ENCODE peak calls at places on chromosomes 2 and 18, in seven cellular contexts. L, Q, A, E, I, X and U are unnamed samples.

GRCh38 chr2:121382744-121383143 is 97.7 kb upstream of the TFCP2L1 start:
- DNase-seq in L (no peak), Q (no peak), A (no peak), E (no peak), I (no peak), X (no peak), U (peak)

GRCh38 chr2:96264656-96265348 is 995 bp downstream of the TMEM127 start:
- DNase-seq in L (no peak), Q (no peak), A (no peak), E (no peak), I (peak), X (peak), U (peak)

GRCh38 chr18:2538236-2538635 is 33.1 kb downstream of the METTL4 start:
- DNase-seq in L (no peak), Q (no peak), A (no peak), E (no peak), I (no peak), X (no peak), U (no peak)

GRCh38 chr2:119475225-119475856 is 43.7 kb downstream of the TMEM37 start:
- DNase-seq in L (no peak), Q (peak), A (peak), E (no peak), I (no peak), X (no peak), U (peak)

GRCh38 chr2:128640166-128640846 is 321.6 kb upstream of the HS6ST1 start:
- DNase-seq in L (no peak), Q (no peak), A (no peak), E (no peak), I (no peak), X (no peak), U (no peak)

GRCh38 chr2:15732341-15733077 is 140.8 kb downstream of the DDX1 start:
- DNase-seq in L (no peak), Q (no peak), A (no peak), E (no peak), I (no peak), X (no peak), U (no peak)

GRCh38 chr18:41558744-41559143 is 396.3 kb upstream of the PIK3C3 start:
- DNase-seq in L (no peak), Q (no peak), A (no peak), E (no peak), I (no peak), X (no peak), U (no peak)

GRCh38 chr2:46878886-46879285 is 36.7 kb downstream of the MCFD2 start:
- DNase-seq in L (no peak), Q (no peak), A (peak), E (no peak), I (peak), X (peak), U (peak)

GRCh38 chr2:9222246-9222898 is 15.8 kb downstream of the ASAP2 start:
- DNase-seq in L (no peak), Q (no peak), A (no peak), E (no peak), I (peak), X (no peak), U (no peak)

GRCh38 chr18:49055787-49056186 is 105.0 kb upstream of the SMAD7 start:
- DNase-seq in L (no peak), Q (no peak), A (no peak), E (peak), I (peak), X (peak), U (no peak)

GRCh38 chr18:64409511-64409910 is 260.6 kb upstream of the LINC00305 start:
- DNase-seq in L (peak), Q (no peak), A (no peak), E (peak), I (no peak), X (peak), U (peak)

GRCh38 chr2:220894069-220894468 is 678.0 kb downstream of the EPHA4 start:
- DNase-seq in L (no peak), Q (no peak), A (no peak), E (no peak), I (peak), X (no peak), U (no peak)
- H3K27ac ChIP-seq in L (no peak), Q (no peak), A (no peak), E (no peak), I (no peak), X (no peak), U (no peak)

GRCh38 chr18:79178044-79178632 is 108.9 kb downstream of the ATP9B start:
- DNase-seq in L (no peak), Q (no peak), A (no peak), E (no peak), I (no peak), X (no peak), U (no peak)

GRCh38 chr18:79186649-79187048 is 117.5 kb downstream of the ATP9B start:
- DNase-seq in L (no peak), Q (no peak), A (no peak), E (no peak), I (no peak), X (no peak), U (no peak)

DNA sequence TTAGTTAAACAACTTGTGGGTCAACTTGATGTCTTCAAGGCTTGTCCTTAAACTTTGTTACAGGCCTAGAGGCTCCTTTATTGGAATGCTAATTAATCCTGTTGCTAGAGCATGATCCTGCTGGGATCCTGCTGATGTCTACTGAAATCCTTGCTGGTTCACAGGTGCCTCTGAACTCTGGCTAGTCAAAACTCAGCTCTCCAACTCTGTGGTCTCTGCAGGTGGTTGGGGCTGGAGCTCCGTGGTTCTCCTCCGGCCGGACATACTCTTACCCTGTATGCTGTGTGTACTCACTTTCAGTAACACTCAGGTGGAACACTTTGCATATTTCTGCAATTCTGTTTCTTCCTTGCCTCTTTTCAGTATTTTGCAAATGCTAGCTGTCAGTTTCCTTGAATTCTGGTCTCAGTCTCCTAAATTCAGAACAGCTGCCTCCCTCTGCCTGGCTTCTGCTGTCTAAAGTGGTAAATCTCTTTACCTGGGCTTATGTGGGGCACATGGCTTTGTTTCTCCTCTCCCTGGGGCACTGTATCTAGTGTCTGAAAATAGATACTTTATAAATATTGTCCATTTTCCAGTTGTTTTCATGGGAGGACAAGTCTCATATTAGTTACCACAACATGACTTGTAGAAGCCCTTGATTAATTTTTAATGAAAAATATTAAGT is 113.0 kb downstream of the ATP9B start:
- DNase-seq in L (no peak), Q (peak), A (peak), E (no peak), I (no peak), X (no peak), U (peak)
- H3K23ac ChIP-seq in L (no peak), Q (no peak), A (no peak), E (no peak), I (no peak), X (no peak), U (no peak)

DNA sequence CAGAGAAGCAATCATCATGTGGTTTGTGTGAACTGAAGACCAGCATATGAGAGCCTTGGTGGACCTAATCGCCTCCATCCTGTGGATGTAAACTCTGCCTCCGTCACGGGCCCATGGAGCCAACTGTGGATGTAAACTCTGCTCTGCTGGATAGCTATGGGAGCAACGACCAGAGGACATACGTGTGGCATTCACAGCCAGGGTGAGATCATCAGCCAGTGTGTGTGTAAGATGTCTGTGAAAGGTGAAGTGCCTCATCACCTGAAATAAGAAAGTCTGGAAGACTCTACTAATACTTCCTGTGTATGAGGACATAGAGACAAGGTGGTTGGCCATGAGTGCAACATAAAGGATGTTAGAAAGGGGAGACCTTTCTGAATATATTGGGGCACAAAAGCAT is 63.5 kb downstream of the CYB5A start:
- DNase-seq in L (no peak), Q (no peak), A (no peak), E (peak), I (no peak), X (no peak), U (no peak)
- H3K27ac ChIP-seq in L (no peak), Q (no peak), A (no peak), E (no peak), I (no peak), X (no peak), U (no peak)

GRCh38 chr2:67241453-67241852 is 155.7 kb upstream of the ETAA1 start:
- DNase-seq in L (no peak), Q (no peak), A (no peak), E (no peak), I (no peak), X (no peak), U (no peak)
- H3K23ac ChIP-seq in L (no peak), Q (no peak), A (no peak), E (no peak), I (no peak), X (no peak), U (no peak)

GRCh38 chr2:219213026-219213415 is 5.7 kb downstream of the ABCB6 start:
- DNase-seq in L (no peak), Q (no peak), A (no peak), E (no peak), I (no peak), X (no peak), U (no peak)

GRCh38 chr2:219215871-219216536 is 2.8 kb downstream of the ABCB6 start:
- DNase-seq in L (no peak), Q (no peak), A (peak), E (no peak), I (no peak), X (no peak), U (peak)

GRCh38 chr2:219210572-219211362 is 4.2 kb downstream of the ZFAND2B start:
- DNase-seq in L (no peak), Q (no peak), A (no peak), E (no peak), I (no peak), X (no peak), U (peak)

GRCh38 chr2:219213486-219214071 is 5.2 kb downstream of the ABCB6 start:
- DNase-seq in L (no peak), Q (no peak), A (no peak), E (no peak), I (no peak), X (no peak), U (no peak)

GRCh38 chr2:219214141-219214540 is 4.6 kb downstream of the ABCB6 start:
- DNase-seq in L (no peak), Q (no peak), A (no peak), E (no peak), I (no peak), X (no peak), U (no peak)
- H3K27ac ChIP-seq in L (no peak), Q (no peak), A (no peak), E (no peak), I (no peak), X (no peak), U (no peak)

GRCh38 chr2:142786922-142787702 is 90.4 kb upstream of the KYNU start:
- DNase-seq in L (no peak), Q (no peak), A (no peak), E (no peak), I (no peak), X (no peak), U (no peak)
- H3K23ac ChIP-seq in L (no peak), Q (no peak), A (no peak), E (no peak), I (no peak), X (no peak), U (no peak)

GRCh38 chr2:62999905-63000304 is 50.7 kb upstream of the OTX1 start:
- DNase-seq in L (no peak), Q (no peak), A (no peak), E (no peak), I (no peak), X (no peak), U (no peak)
- H3K27ac ChIP-seq in L (no peak), Q (no peak), A (no peak), E (no peak), I (no peak), X (no peak), U (no peak)